ENCODE peak calls at places on chromosomes 7 and 10, in four cellular contexts. One of them, this sample, is unnamed.

GRCh38 chr7:124671976-124672375 is 93.6 kb downstream of the GPR37 start:
- DNase-seq in HCT116: no peak
- DNase-seq in HepG2: no peak
- DNase-seq in A549: no peak
- DNase-seq in this sample: no peak

GRCh38 chr10:123402656-123403055 is 248.5 kb downstream of the BUB3 start:
- DNase-seq in HCT116: no peak
- DNase-seq in HepG2: no peak
- DNase-seq in A549: no peak
- DNase-seq in this sample: no peak

GRCh38 chr7:156015237-156016020 is 203.2 kb upstream of the SHH start:
- DNase-seq in HCT116: no peak
- DNase-seq in HepG2: no peak
- DNase-seq in A549: no peak
- DNase-seq in this sample: no peak

GRCh38 chr10:35191523-35191922 is 64.9 kb downstream of the CREM start:
- DNase-seq in HCT116: no peak
- DNase-seq in HepG2: no peak
- DNase-seq in A549: no peak
- DNase-seq in this sample: no peak

GRCh38 chr10:115250784-115251183 is 157.6 kb downstream of the ATRNL1 start:
- DNase-seq in HCT116: no peak
- DNase-seq in HepG2: no peak
- DNase-seq in A549: no peak
- DNase-seq in this sample: no peak

GRCh38 chr7:151061241-151062110 is 2.1 kb downstream of the SLC4A2 start:
- DNase-seq in HCT116: no peak
- DNase-seq in HepG2: no peak
- DNase-seq in A549: no peak
- DNase-seq in this sample: no peak

GRCh38 chr10:43238462-43238861 is 28.4 kb downstream of the RASGEF1A start:
- DNase-seq in HCT116: no peak
- DNase-seq in HepG2: no peak
- DNase-seq in A549: no peak
- DNase-seq in this sample: no peak

GRCh38 chr7:148303295-148304013 is 287.1 kb upstream of the C7orf33 start:
- DNase-seq in HCT116: no peak
- DNase-seq in HepG2: no peak
- DNase-seq in A549: no peak
- DNase-seq in this sample: peak

GRCh38 chr10:31381766-31382316 is 62.8 kb downstream of the ZEB1 start:
- DNase-seq in HCT116: no peak
- DNase-seq in HepG2: no peak
- DNase-seq in A549: no peak
- DNase-seq in this sample: no peak

GRCh38 chr7:38163671-38164070 is 14.4 kb upstream of the STARD3NL start:
- DNase-seq in HCT116: no peak
- DNase-seq in HepG2: no peak
- DNase-seq in A549: no peak
- DNase-seq in this sample: no peak

GRCh38 chr10:72340510-72340895 is 14.2 kb downstream of the DNAJB12 start:
- DNase-seq in HCT116: no peak
- DNase-seq in HepG2: no peak
- DNase-seq in A549: peak
- DNase-seq in this sample: peak

GRCh38 chr10:72808001-72808400 is 85.5 kb upstream of the OIT3 start:
- DNase-seq in HCT116: no peak
- DNase-seq in HepG2: no peak
- DNase-seq in A549: no peak
- DNase-seq in this sample: no peak

GRCh38 chr10:79372871-79373270 is 25.6 kb downstream of the PPIF start:
- DNase-seq in HCT116: no peak
- DNase-seq in HepG2: no peak
- DNase-seq in A549: no peak
- DNase-seq in this sample: no peak

GRCh38 chr10:31932838-31933237 is 4.2 kb upstream of the ARHGAP12 start:
- DNase-seq in HCT116: no peak
- DNase-seq in HepG2: no peak
- DNase-seq in A549: no peak
- DNase-seq in this sample: no peak

GRCh38 chr7:16914771-16915170 is 33.0 kb upstream of the AGR3 start:
- DNase-seq in HCT116: no peak
- DNase-seq in HepG2: peak
- DNase-seq in A549: no peak
- DNase-seq in this sample: no peak

GRCh38 chr7:130642383-130642782 is 26.2 kb downstream of the COPG2 start:
- DNase-seq in HCT116: no peak
- DNase-seq in HepG2: no peak
- DNase-seq in A549: no peak
- DNase-seq in this sample: no peak

GRCh38 chr10:115033898-115034297 is 59.3 kb upstream of the ATRNL1 start:
- DNase-seq in HCT116: no peak
- DNase-seq in HepG2: no peak
- DNase-seq in A549: no peak
- DNase-seq in this sample: no peak

GRCh38 chr10:31343551-31343950 is 24.5 kb downstream of the ZEB1 start:
- DNase-seq in HCT116: no peak
- DNase-seq in HepG2: no peak
- DNase-seq in A549: no peak
- DNase-seq in this sample: no peak

GRCh38 chr7:93890041-93890463 is 501 bp downstream of the TFPI2 start:
- DNase-seq in HCT116: no peak
- DNase-seq in HepG2: no peak
- DNase-seq in A549: peak
- DNase-seq in this sample: peak

GRCh38 chr10:79393221-79393923 is 46.1 kb downstream of the PPIF start:
- DNase-seq in HCT116: no peak
- DNase-seq in HepG2: no peak
- DNase-seq in A549: no peak
- DNase-seq in this sample: peak

GRCh38 chr7:159109092-159110035 is 35.3 kb downstream of the VIPR2 start:
- DNase-seq in HCT116: no peak
- DNase-seq in HepG2: no peak
- DNase-seq in A549: no peak
- DNase-seq in this sample: peak

GRCh38 chr10:59562126-59562525 is 147.5 kb downstream of the SLC16A9 start:
- DNase-seq in HCT116: no peak
- DNase-seq in HepG2: no peak
- DNase-seq in A549: no peak
- DNase-seq in this sample: no peak

DNA sequence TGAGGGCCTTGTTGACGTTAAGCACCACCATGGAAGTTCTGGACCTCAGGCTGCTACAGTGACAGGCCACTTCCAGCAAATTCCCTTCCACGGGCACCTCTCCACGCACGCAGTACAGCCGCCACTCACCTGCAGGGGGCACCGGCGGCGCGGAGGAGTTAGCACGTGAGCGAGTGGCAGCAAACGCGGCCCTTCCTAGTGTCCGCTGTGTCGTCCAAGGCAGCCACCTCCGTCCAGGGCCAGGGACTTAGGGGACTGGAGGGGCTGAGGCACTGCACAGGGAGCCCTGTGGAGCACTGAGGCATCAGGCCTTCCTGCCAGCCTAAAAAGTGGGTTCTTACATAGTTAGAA is 164.4 kb downstream of the SVIL start:
- DNase-seq in HCT116: no peak
- DNase-seq in HepG2: no peak
- DNase-seq in A549: peak
- DNase-seq in this sample: peak
- TF ChIP-seq CTCF in HCT116: peak
- TF ChIP-seq CTCF in HepG2: peak
- TF ChIP-seq CTCF in A549: peak
- TF ChIP-seq CTCF in this sample: no peak

GRCh38 chr10:94403034-94403822 is 887 bp downstream of the TBC1D12 start:
- DNase-seq in HCT116: peak
- DNase-seq in HepG2: peak
- DNase-seq in A549: peak
- DNase-seq in this sample: peak

GRCh38 chr10:94403823-94404228 is 1.5 kb downstream of the TBC1D12 start:
- DNase-seq in HCT116: no peak
- DNase-seq in HepG2: no peak
- DNase-seq in A549: no peak
- DNase-seq in this sample: no peak

GRCh38 chr10:94405406-94405805 is 3.1 kb downstream of the TBC1D12 start:
- DNase-seq in HCT116: no peak
- DNase-seq in HepG2: no peak
- DNase-seq in A549: no peak
- DNase-seq in this sample: no peak

GRCh38 chr10:94398762-94399161 is 3.6 kb upstream of the TBC1D12 start:
- DNase-seq in HCT116: no peak
- DNase-seq in HepG2: no peak
- DNase-seq in A549: no peak
- DNase-seq in this sample: no peak

GRCh38 chr10:94402204-94403033 is at the start of gene TBC1D12:
- DNase-seq in HCT116: peak
- DNase-seq in HepG2: peak
- DNase-seq in A549: peak
- DNase-seq in this sample: peak
- TF ChIP-seq POLR2A in HCT116: peak
- TF ChIP-seq POLR2A in HepG2: peak
- TF ChIP-seq POLR2A in A549: peak
- TF ChIP-seq POLR2A in this sample: no peak

GRCh38 chr7:1095621-1096155 is 7.8 kb downstream of the GPER1 start:
- DNase-seq in HCT116: no peak
- DNase-seq in HepG2: no peak
- DNase-seq in A549: no peak
- DNase-seq in this sample: no peak
- TF ChIP-seq CTCF in HCT116: no peak
- TF ChIP-seq CTCF in HepG2: no peak
- TF ChIP-seq CTCF in A549: no peak
- TF ChIP-seq CTCF in this sample: no peak

GRCh38 chr7:26180792-26181198 is 19.8 kb downstream of the HNRNPA2B1 start:
- DNase-seq in HCT116: no peak
- DNase-seq in HepG2: no peak
- DNase-seq in A549: no peak
- DNase-seq in this sample: no peak
- TF ChIP-seq POLR2A in HCT116: no peak
- TF ChIP-seq POLR2A in HepG2: peak
- TF ChIP-seq POLR2A in A549: no peak
- TF ChIP-seq POLR2A in this sample: no peak

DNA sequence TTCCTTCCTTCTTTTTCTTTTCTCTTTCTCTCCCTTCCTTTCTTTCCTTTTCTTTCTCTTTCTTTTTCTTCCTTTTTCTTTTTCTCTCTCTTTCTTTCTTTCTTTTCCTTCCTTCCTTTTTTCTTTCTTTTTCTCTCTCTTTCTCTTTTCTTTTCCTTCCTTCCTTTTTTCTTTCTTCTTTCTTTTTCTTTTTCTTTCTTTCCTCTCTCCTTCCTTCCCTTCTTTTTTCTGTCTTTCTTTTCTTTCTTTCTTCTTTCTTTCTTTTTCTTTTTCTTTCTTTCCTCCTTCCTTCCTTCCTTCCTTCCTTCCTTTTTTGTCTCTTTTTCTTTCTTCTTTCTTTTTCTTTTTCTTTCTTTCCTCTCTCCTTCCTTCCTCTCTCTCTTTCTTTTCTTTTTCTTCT is 136.8 kb downstream of the PTN start:
- DNase-seq in HCT116: no peak
- DNase-seq in HepG2: no peak
- DNase-seq in A549: no peak
- DNase-seq in this sample: no peak
- TF ChIP-seq CTCF in HCT116: no peak
- TF ChIP-seq CTCF in HepG2: no peak
- TF ChIP-seq CTCF in A549: no peak
- TF ChIP-seq CTCF in this sample: no peak

GRCh38 chr7:55536619-55537457 is 35.5 kb downstream of the VOPP1 start:
- DNase-seq in HCT116: no peak
- DNase-seq in HepG2: no peak
- DNase-seq in A549: no peak
- DNase-seq in this sample: no peak
- TF ChIP-seq POLR2A in HCT116: no peak
- TF ChIP-seq POLR2A in HepG2: no peak
- TF ChIP-seq POLR2A in A549: no peak
- TF ChIP-seq POLR2A in this sample: no peak

This sample was measured in uterus.